ENCODE peak calls at places on chromosomes 16 and 17, in seven cellular contexts. D is fibroblast of lung, Z is IMR-90, W is uterus, F is body of pancreas, K is fibroblast of mammary gland, R is heart right ventricle. L is an unnamed sample.

GRCh38 chr17:607341-608060 is 107.1 kb downstream of the VPS53 start:
- DNase-seq in K (no peak), R (no peak), W (no peak), D (no peak), Z (peak), F (no peak), L (no peak)

GRCh38 chr16:56601325-56601724 is 7.1 kb upstream of the MT2A start:
- DNase-seq in Z (no peak), F (no peak), W (no peak), R (no peak), D (no peak), K (no peak), L (no peak)

GRCh38 chr17:81483085-81483861 is 29.3 kb downstream of the ACTG1 start:
- DNase-seq in W (no peak), Z (no peak), R (peak), D (no peak), F (peak), K (no peak), L (peak)

GRCh38 chr17:49513616-49514373 is 18.7 kb downstream of the NGFR start:
- DNase-seq in K (no peak), R (peak), F (peak), D (no peak), W (no peak), Z (no peak), L (no peak)

GRCh38 chr17:78888911-78889496 is 14.0 kb downstream of the CEP295NL start:
- DNase-seq in K (no peak), R (no peak), F (no peak), Z (no peak), W (no peak), D (no peak), L (no peak)

GRCh38 chr17:633641-634091 is 81.0 kb downstream of the VPS53 start:
- DNase-seq in Z (no peak), F (no peak), K (no peak), D (no peak), R (no peak), W (peak), L (no peak)

GRCh38 chr16:73041644-73042043 is 6.3 kb downstream of the ZFHX3 start:
- DNase-seq in Z (no peak), D (no peak), R (no peak), K (no peak), W (no peak), F (no peak), L (no peak)

GRCh38 chr17:3535253-3535995 is 22.2 kb downstream of the TRPV3 start:
- DNase-seq in D (peak), R (peak), F (peak), W (no peak), Z (peak), K (peak), L (peak)

GRCh38 chr17:38706625-38707298 is 1.7 kb downstream of the MLLT6 start:
- DNase-seq in F (no peak), W (no peak), Z (no peak), K (peak), D (no peak), R (no peak), L (no peak)

GRCh38 chr17:80790021-80790765 is 201.4 kb upstream of the CHMP6 start:
- DNase-seq in F (no peak), R (no peak), W (no peak), Z (no peak), K (no peak), D (peak), L (peak)

GRCh38 chr16:6695666-6696065 is 637.0 kb upstream of the RBFOX1 start:
- DNase-seq in W (no peak), D (no peak), K (no peak), Z (no peak), F (no peak), R (no peak), L (no peak)

GRCh38 chr17:6454495-6455320 is 10.5 kb downstream of the PIMREG start:
- DNase-seq in W (no peak), F (no peak), K (no peak), R (no peak), Z (no peak), D (no peak), L (no peak)

GRCh38 chr16:88809068-88809675 is 2.6 kb downstream of the APRT start:
- DNase-seq in Z (no peak), K (no peak), D (no peak), W (no peak), R (no peak), F (no peak), L (no peak)

GRCh38 chr16:69494993-69495392 is 70.6 kb downstream of the CYB5B start:
- DNase-seq in W (no peak), R (no peak), Z (no peak), K (peak), F (peak), D (peak), L (no peak)

GRCh38 chr16:30927789-30928378 is 4.5 kb downstream of the FBXL19 start:
- DNase-seq in R (peak), W (peak), D (peak), F (peak), Z (peak), K (peak), L (peak)

GRCh38 chr16:4614571-4615388 is at the start of gene UBALD1:
- DNase-seq in F (peak), D (peak), Z (peak), K (peak), W (peak), R (peak), L (peak)

GRCh38 chr17:3026856-3027751 is 36.3 kb downstream of the OR1D5 start:
- DNase-seq in D (peak), K (no peak), F (no peak), W (no peak), R (no peak), Z (no peak), L (no peak)

GRCh38 chr17:47203984-47204721 is 5.0 kb upstream of the MYL4 start:
- DNase-seq in W (no peak), K (peak), D (no peak), Z (peak), F (no peak), R (no peak), L (no peak)

GRCh38 chr16:74657873-74658642 is 8.6 kb downstream of the RFWD3 start:
- DNase-seq in F (no peak), D (no peak), K (no peak), R (no peak), W (no peak), Z (no peak), L (no peak)

GRCh38 chr16:17476414-17477259 is 5.9 kb upstream of the XYLT1 start:
- DNase-seq in R (no peak), D (peak), Z (peak), K (peak), W (peak), F (peak), L (no peak)

GRCh38 chr16:57518520-57518919 is 17.9 kb downstream of the CCDC102A start:
- DNase-seq in K (no peak), D (no peak), W (no peak), F (no peak), Z (no peak), R (no peak), L (no peak)

GRCh38 chr16:9593440-9593839 is 502.0 kb downstream of the HAPSTR1 start:
- DNase-seq in W (no peak), D (no peak), F (no peak), R (no peak), Z (no peak), K (no peak), L (no peak)

GRCh38 chr16:84885024-84885910 is 65.5 kb downstream of the CRISPLD2 start:
- DNase-seq in D (no peak), K (peak), Z (no peak), W (no peak), R (no peak), F (no peak), L (no peak)

GRCh38 chr17:10249271-10250010 is 51.0 kb upstream of the GAS7 start:
- DNase-seq in R (no peak), D (no peak), F (no peak), Z (no peak), K (no peak), W (no peak), L (no peak)

GRCh38 chr16:72921106-72921505 is 126.8 kb downstream of the ZFHX3 start:
- DNase-seq in F (no peak), K (no peak), Z (no peak), D (no peak), W (no peak), R (no peak), L (no peak)

GRCh38 chr17:47789611-47790520 is 31.7 kb downstream of the OSBPL7 start:
- DNase-seq in Z (peak), R (peak), W (no peak), K (peak), D (peak), F (peak), L (peak)

GRCh38 chr17:83009414-83010322 is 69.7 kb upstream of the METRNL start:
- DNase-seq in D (no peak), W (no peak), K (no peak), Z (no peak), R (no peak), F (no peak), L (no peak)

GRCh38 chr17:80822021-80822699 is 169.5 kb upstream of the CHMP6 start:
- DNase-seq in D (no peak), Z (no peak), R (no peak), W (no peak), K (no peak), F (no peak), L (no peak)

GRCh38 chr17:223723-224471 is 42.4 kb upstream of the DOC2B start:
- DNase-seq in F (no peak), W (no peak), D (no peak), K (no peak), Z (no peak), R (no peak), L (no peak)

GRCh38 chr17:30808785-30809286 is 15.7 kb downstream of the CRLF3 start:
- DNase-seq in D (no peak), F (no peak), W (no peak), K (no peak), R (no peak), Z (no peak), L (peak)

GRCh38 chr17:32486701-32487459 is at the start of gene CDK5R1:
- DNase-seq in F (peak), R (peak), K (no peak), D (peak), W (peak), Z (peak), L (peak)

GRCh38 chr16:3945751-3946603 is 65.5 kb upstream of the CREBBP start:
- DNase-seq in Z (peak), F (peak), R (no peak), D (peak), W (no peak), K (peak), L (no peak)

GRCh38 chr17:29155235-29155965 is 24.8 kb downstream of the MYO18A start:
- DNase-seq in K (no peak), F (peak), D (peak), W (peak), Z (peak), R (no peak), L (no peak)

GRCh38 chr16:15736529-15736928 is 86.5 kb downstream of the NDE1 start:
- DNase-seq in W (no peak), F (no peak), K (no peak), D (no peak), Z (no peak), R (no peak), L (no peak)

DNA sequence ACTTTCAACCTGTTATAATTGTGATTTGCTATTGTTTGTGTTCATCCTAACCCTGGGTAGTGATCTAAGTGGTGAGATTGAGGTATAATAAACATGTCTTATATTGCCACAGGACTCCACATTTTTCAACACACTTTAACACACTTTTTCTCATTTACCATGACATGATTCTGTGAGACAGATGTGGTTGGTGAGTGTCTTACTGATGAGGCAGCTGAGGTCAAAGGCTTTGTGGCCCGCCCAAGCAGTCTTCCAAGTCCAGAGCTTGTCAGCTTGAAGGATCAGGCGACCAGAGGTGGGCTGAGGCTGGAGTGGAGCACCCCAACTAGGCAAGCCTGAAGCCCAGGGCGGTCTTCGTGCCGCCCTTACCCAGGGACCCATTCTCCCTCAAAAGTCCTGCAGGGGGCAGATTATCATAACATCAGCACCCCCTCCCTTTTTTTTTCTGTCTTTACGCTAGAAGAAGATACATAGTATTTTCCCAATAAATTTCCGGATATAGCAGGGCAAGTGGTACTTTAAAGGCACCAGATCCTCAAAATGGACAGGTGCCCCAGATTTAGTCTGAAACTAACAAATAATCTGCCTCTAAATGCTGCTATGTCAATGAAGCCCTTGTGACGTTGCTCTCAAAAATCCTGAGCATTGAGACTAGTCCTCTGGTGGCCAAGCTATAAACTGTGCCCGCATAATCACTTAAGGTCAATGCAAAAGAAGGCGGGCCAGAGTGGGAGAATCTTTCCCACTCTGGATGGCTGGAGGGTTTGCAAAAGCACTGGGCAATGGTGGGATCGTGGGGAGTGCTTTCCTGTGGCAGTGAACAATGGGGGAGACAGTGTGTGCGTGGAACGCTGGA is 21.1 kb downstream of the KCTD19 start:
- DNase-seq in K (peak), Z (no peak), F (no peak), W (no peak), D (no peak), R (no peak), L (no peak)
- TF ChIP-seq CTCF in K (no peak), Z (no peak), F (no peak), W (no peak), D (no peak), R (no peak), L (no peak)

DNA sequence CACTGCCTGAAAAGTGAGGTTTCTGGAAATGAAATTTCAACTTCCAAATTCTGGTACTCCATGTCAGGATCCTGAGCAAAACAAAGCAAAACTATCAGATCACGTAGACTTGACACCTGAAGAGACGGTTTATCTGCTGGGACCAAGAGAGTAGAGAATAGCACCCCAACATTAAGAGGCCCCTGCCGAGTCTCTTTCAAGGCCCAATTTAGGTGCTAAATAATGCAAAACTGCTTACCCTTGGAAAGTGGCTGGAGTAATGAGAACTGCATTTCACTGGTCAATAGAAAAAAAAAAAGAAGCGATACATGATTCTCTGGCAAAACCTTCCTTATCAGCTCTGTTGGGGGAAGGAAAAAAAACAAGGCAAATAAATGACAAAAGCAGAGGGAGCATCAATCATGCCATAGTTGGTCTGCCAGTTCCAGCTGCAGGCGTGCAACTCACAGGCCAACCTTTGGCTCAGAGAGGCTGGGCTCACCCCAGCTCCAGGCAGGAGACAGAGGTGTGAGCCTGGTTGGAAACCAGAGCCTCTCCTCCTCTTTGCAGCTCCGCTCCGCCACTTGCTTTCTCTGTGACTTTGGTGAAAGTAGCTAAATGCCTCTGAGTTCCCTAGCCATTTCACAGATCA is 595.2 kb downstream of the TOX3 start:
- DNase-seq in F (peak), Z (no peak), W (no peak), R (no peak), D (peak), K (no peak), L (no peak)
- H3K4me3 ChIP-seq in F (no peak), Z (no peak), W (no peak), R (no peak), D (no peak), K (no peak), L (no peak)

GRCh38 chr17:77491921-77492445 is 351.2 kb downstream of the SEC14L1 start:
- DNase-seq in D (no peak), R (no peak), F (peak), W (peak), K (no peak), Z (no peak), L (peak)
- TF ChIP-seq CTCF in D (no peak), R (no peak), F (no peak), W (no peak), K (no peak), Z (no peak), L (no peak)

DNA sequence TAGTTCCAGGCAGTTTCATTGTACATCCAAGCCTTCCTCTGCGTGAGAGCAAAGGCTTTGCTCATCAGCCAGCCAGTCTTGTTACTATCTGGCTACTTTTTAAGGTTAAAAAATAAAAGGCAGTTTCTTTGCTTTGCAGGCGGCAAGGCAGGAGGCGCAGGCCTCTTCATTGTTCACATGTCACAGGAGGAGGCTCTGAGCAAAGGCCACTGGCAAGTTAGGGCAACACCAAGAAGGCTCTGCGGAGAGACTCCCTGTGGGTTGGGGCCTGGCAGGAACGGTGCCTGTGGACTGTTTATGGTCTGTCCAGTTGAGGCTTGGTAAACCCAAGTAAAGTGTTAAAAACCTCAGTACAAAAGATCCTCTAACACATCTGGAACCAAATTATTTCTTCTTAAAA is 3.9 kb upstream of the NT5C start:
- DNase-seq in K (no peak), D (no peak), F (no peak), R (no peak), W (no peak), Z (no peak), L (no peak)
- H3K4me3 ChIP-seq in K (no peak), D (no peak), F (no peak), R (no peak), W (no peak), Z (no peak), L (no peak)

GRCh38 chr16:87190288-87191240 is 126.6 kb downstream of the C16orf95 start:
- DNase-seq in R (no peak), D (no peak), F (no peak), Z (no peak), W (no peak), K (peak), L (no peak)
- TF ChIP-seq CTCF in R (no peak), D (no peak), F (no peak), Z (no peak), W (no peak), K (peak), L (no peak)

GRCh38 chr17:44334315-44335181 is 9.9 kb upstream of the SLC25A39 start:
- DNase-seq in Z (peak), W (no peak), R (no peak), K (no peak), D (no peak), F (no peak), L (no peak)
- H3K4me3 ChIP-seq in Z (no peak), W (no peak), R (no peak), K (no peak), D (no peak), F (no peak), L (no peak)

GRCh38 chr16:77679336-77679735 is 43.0 kb upstream of the NUDT7 start:
- DNase-seq in R (no peak), K (no peak), F (no peak), D (no peak), Z (no peak), W (no peak), L (no peak)

GRCh38 chr16:77679901-77680300 is 42.4 kb upstream of the NUDT7 start:
- DNase-seq in Z (no peak), W (no peak), F (no peak), D (peak), R (no peak), K (peak), L (peak)

GRCh38 chr16:77675464-77676324 is 46.6 kb upstream of the NUDT7 start:
- DNase-seq in F (peak), D (peak), R (no peak), W (peak), Z (peak), K (peak), L (peak)

GRCh38 chr16:77674888-77675287 is 47.4 kb upstream of the NUDT7 start:
- DNase-seq in F (no peak), D (peak), W (no peak), K (peak), Z (peak), R (no peak), L (no peak)

GRCh38 chr16:77677129-77677528 is 45.2 kb upstream of the NUDT7 start:
- DNase-seq in F (no peak), Z (no peak), R (no peak), D (peak), W (no peak), K (no peak), L (no peak)
- TF ChIP-seq CTCF in F (no peak), Z (no peak), R (no peak), D (no peak), W (no peak), K (no peak), L (no peak)